ENCODE peak calls at places on chromosomes 13 and 19, in eight cellular contexts. One of them, this sample, is unnamed.

GRCh38 chr13:72151241-72151640 is 284.2 kb upstream of the DACH1 start:
- DNase-seq in nephron progenitor cell: no peak
- DNase-seq in endothelial cell: no peak
- DNase-seq in mucosa of descending colon: no peak
- DNase-seq in NCI-H187: no peak
- DNase-seq in GM04504: peak
- DNase-seq in GM03348: no peak
- DNase-seq in stimulated activated CD4-positive, alpha-beta T cell treated with anti-CD3 and anti-CD28 coated beads, Interleukin-4, amount 100 ng/mL, for 48 hours: no peak
- DNase-seq in this sample: no peak

GRCh38 chr13:112028481-112028880 is 38.5 kb upstream of the SOX1 start:
- DNase-seq in NCI-H187: no peak
- DNase-seq in GM03348: no peak
- DNase-seq in nephron progenitor cell: no peak
- DNase-seq in endothelial cell: no peak
- DNase-seq in stimulated activated CD4-positive, alpha-beta T cell treated with anti-CD3 and anti-CD28 coated beads, Interleukin-4, amount 100 ng/mL, for 48 hours: no peak
- DNase-seq in GM04504: no peak
- DNase-seq in mucosa of descending colon: no peak
- DNase-seq in this sample: no peak

GRCh38 chr13:60627071-60627686 is 230.2 kb downstream of the TDRD3 start:
- DNase-seq in GM03348: peak
- DNase-seq in stimulated activated CD4-positive, alpha-beta T cell treated with anti-CD3 and anti-CD28 coated beads, Interleukin-4, amount 100 ng/mL, for 48 hours: no peak
- DNase-seq in nephron progenitor cell: peak
- DNase-seq in endothelial cell: peak
- DNase-seq in mucosa of descending colon: no peak
- DNase-seq in NCI-H187: no peak
- DNase-seq in GM04504: no peak
- DNase-seq in this sample: no peak

GRCh38 chr13:33794576-33794975 is 23.4 kb upstream of the RFC3 start:
- DNase-seq in GM04504: no peak
- DNase-seq in nephron progenitor cell: no peak
- DNase-seq in GM03348: no peak
- DNase-seq in stimulated activated CD4-positive, alpha-beta T cell treated with anti-CD3 and anti-CD28 coated beads, Interleukin-4, amount 100 ng/mL, for 48 hours: no peak
- DNase-seq in mucosa of descending colon: no peak
- DNase-seq in NCI-H187: no peak
- DNase-seq in endothelial cell: no peak
- DNase-seq in this sample: no peak

GRCh38 chr19:36797786-36798108 is 25.1 kb upstream of the ZNF850 start:
- DNase-seq in endothelial cell: no peak
- DNase-seq in GM04504: no peak
- DNase-seq in NCI-H187: no peak
- DNase-seq in mucosa of descending colon: no peak
- DNase-seq in nephron progenitor cell: no peak
- DNase-seq in stimulated activated CD4-positive, alpha-beta T cell treated with anti-CD3 and anti-CD28 coated beads, Interleukin-4, amount 100 ng/mL, for 48 hours: no peak
- DNase-seq in GM03348: no peak
- DNase-seq in this sample: no peak

GRCh38 chr13:51717786-51718398 is 86.1 kb downstream of the DHRS12 start:
- DNase-seq in nephron progenitor cell: no peak
- DNase-seq in stimulated activated CD4-positive, alpha-beta T cell treated with anti-CD3 and anti-CD28 coated beads, Interleukin-4, amount 100 ng/mL, for 48 hours: no peak
- DNase-seq in mucosa of descending colon: no peak
- DNase-seq in NCI-H187: no peak
- DNase-seq in GM03348: peak
- DNase-seq in GM04504: no peak
- DNase-seq in endothelial cell: no peak
- DNase-seq in this sample: no peak

GRCh38 chr19:14786421-14786851 is 8.1 kb upstream of the ADGRE2 start:
- DNase-seq in GM04504: no peak
- DNase-seq in stimulated activated CD4-positive, alpha-beta T cell treated with anti-CD3 and anti-CD28 coated beads, Interleukin-4, amount 100 ng/mL, for 48 hours: no peak
- DNase-seq in NCI-H187: no peak
- DNase-seq in mucosa of descending colon: no peak
- DNase-seq in nephron progenitor cell: peak
- DNase-seq in endothelial cell: peak
- DNase-seq in GM03348: peak
- DNase-seq in this sample: no peak

GRCh38 chr19:44702551-44703176 is 3.7 kb downstream of the CEACAM16 start:
- DNase-seq in stimulated activated CD4-positive, alpha-beta T cell treated with anti-CD3 and anti-CD28 coated beads, Interleukin-4, amount 100 ng/mL, for 48 hours: no peak
- DNase-seq in nephron progenitor cell: no peak
- DNase-seq in GM04504: no peak
- DNase-seq in mucosa of descending colon: no peak
- DNase-seq in GM03348: no peak
- DNase-seq in NCI-H187: no peak
- DNase-seq in endothelial cell: no peak
- DNase-seq in this sample: no peak

GRCh38 chr19:12464769-12465725 is 19.6 kb downstream of the ZNF709 start:
- DNase-seq in stimulated activated CD4-positive, alpha-beta T cell treated with anti-CD3 and anti-CD28 coated beads, Interleukin-4, amount 100 ng/mL, for 48 hours: no peak
- DNase-seq in nephron progenitor cell: no peak
- DNase-seq in NCI-H187: no peak
- DNase-seq in endothelial cell: no peak
- DNase-seq in mucosa of descending colon: no peak
- DNase-seq in GM04504: no peak
- DNase-seq in GM03348: no peak
- DNase-seq in this sample: no peak

GRCh38 chr13:41271456-41272285 is 8.3 kb upstream of the MTRF1 start:
- DNase-seq in GM04504: no peak
- DNase-seq in endothelial cell: no peak
- DNase-seq in GM03348: no peak
- DNase-seq in NCI-H187: no peak
- DNase-seq in stimulated activated CD4-positive, alpha-beta T cell treated with anti-CD3 and anti-CD28 coated beads, Interleukin-4, amount 100 ng/mL, for 48 hours: no peak
- DNase-seq in mucosa of descending colon: no peak
- DNase-seq in nephron progenitor cell: no peak
- DNase-seq in this sample: no peak

GRCh38 chr19:52542984-52543664 is 15.7 kb downstream of the ZNF808 start:
- DNase-seq in mucosa of descending colon: no peak
- DNase-seq in nephron progenitor cell: no peak
- DNase-seq in GM03348: no peak
- DNase-seq in NCI-H187: no peak
- DNase-seq in endothelial cell: no peak
- DNase-seq in GM04504: no peak
- DNase-seq in stimulated activated CD4-positive, alpha-beta T cell treated with anti-CD3 and anti-CD28 coated beads, Interleukin-4, amount 100 ng/mL, for 48 hours: peak
- DNase-seq in this sample: no peak

GRCh38 chr19:13031917-13032623 is 36.8 kb downstream of the NFIX start:
- DNase-seq in GM04504: no peak
- DNase-seq in mucosa of descending colon: no peak
- DNase-seq in NCI-H187: no peak
- DNase-seq in nephron progenitor cell: no peak
- DNase-seq in endothelial cell: no peak
- DNase-seq in stimulated activated CD4-positive, alpha-beta T cell treated with anti-CD3 and anti-CD28 coated beads, Interleukin-4, amount 100 ng/mL, for 48 hours: no peak
- DNase-seq in GM03348: no peak
- DNase-seq in this sample: no peak

GRCh38 chr19:46371371-46371901 is 24.5 kb downstream of the PPP5C start:
- DNase-seq in GM04504: no peak
- DNase-seq in nephron progenitor cell: no peak
- DNase-seq in mucosa of descending colon: no peak
- DNase-seq in endothelial cell: peak
- DNase-seq in stimulated activated CD4-positive, alpha-beta T cell treated with anti-CD3 and anti-CD28 coated beads, Interleukin-4, amount 100 ng/mL, for 48 hours: no peak
- DNase-seq in NCI-H187: no peak
- DNase-seq in GM03348: no peak
- DNase-seq in this sample: no peak

GRCh38 chr19:14450168-14450874 is 17.2 kb downstream of the PKN1 start:
- DNase-seq in mucosa of descending colon: peak
- DNase-seq in GM03348: peak
- DNase-seq in endothelial cell: peak
- DNase-seq in NCI-H187: no peak
- DNase-seq in GM04504: no peak
- DNase-seq in stimulated activated CD4-positive, alpha-beta T cell treated with anti-CD3 and anti-CD28 coated beads, Interleukin-4, amount 100 ng/mL, for 48 hours: peak
- DNase-seq in nephron progenitor cell: peak
- DNase-seq in this sample: peak

GRCh38 chr19:17829855-17830566 is 8.7 kb upstream of the INSL3 start:
- DNase-seq in GM04504: peak
- DNase-seq in endothelial cell: peak
- DNase-seq in mucosa of descending colon: no peak
- DNase-seq in NCI-H187: no peak
- DNase-seq in GM03348: peak
- DNase-seq in nephron progenitor cell: peak
- DNase-seq in stimulated activated CD4-positive, alpha-beta T cell treated with anti-CD3 and anti-CD28 coated beads, Interleukin-4, amount 100 ng/mL, for 48 hours: no peak
- DNase-seq in this sample: no peak

GRCh38 chr19:40611096-40611495 is 9.9 kb downstream of the LTBP4 start:
- DNase-seq in GM03348: no peak
- DNase-seq in stimulated activated CD4-positive, alpha-beta T cell treated with anti-CD3 and anti-CD28 coated beads, Interleukin-4, amount 100 ng/mL, for 48 hours: no peak
- DNase-seq in GM04504: no peak
- DNase-seq in endothelial cell: no peak
- DNase-seq in mucosa of descending colon: peak
- DNase-seq in nephron progenitor cell: no peak
- DNase-seq in NCI-H187: no peak
- DNase-seq in this sample: no peak

GRCh38 chr13:51638497-51638871 is 54.2 kb downstream of the WDFY2 start:
- DNase-seq in endothelial cell: no peak
- DNase-seq in mucosa of descending colon: no peak
- DNase-seq in nephron progenitor cell: no peak
- DNase-seq in NCI-H187: no peak
- DNase-seq in GM03348: no peak
- DNase-seq in GM04504: no peak
- DNase-seq in stimulated activated CD4-positive, alpha-beta T cell treated with anti-CD3 and anti-CD28 coated beads, Interleukin-4, amount 100 ng/mL, for 48 hours: no peak
- DNase-seq in this sample: no peak

GRCh38 chr13:111879719-111880118 is 187.2 kb upstream of the SOX1 start:
- DNase-seq in mucosa of descending colon: no peak
- DNase-seq in GM03348: no peak
- DNase-seq in GM04504: no peak
- DNase-seq in NCI-H187: no peak
- DNase-seq in stimulated activated CD4-positive, alpha-beta T cell treated with anti-CD3 and anti-CD28 coated beads, Interleukin-4, amount 100 ng/mL, for 48 hours: no peak
- DNase-seq in nephron progenitor cell: no peak
- DNase-seq in endothelial cell: no peak
- DNase-seq in this sample: no peak

GRCh38 chr19:372306-372890 is 27.8 kb upstream of the MIER2 start:
- DNase-seq in nephron progenitor cell: no peak
- DNase-seq in GM04504: peak
- DNase-seq in GM03348: peak
- DNase-seq in mucosa of descending colon: no peak
- DNase-seq in stimulated activated CD4-positive, alpha-beta T cell treated with anti-CD3 and anti-CD28 coated beads, Interleukin-4, amount 100 ng/mL, for 48 hours: no peak
- DNase-seq in endothelial cell: no peak
- DNase-seq in NCI-H187: no peak
- DNase-seq in this sample: no peak

GRCh38 chr13:112102243-112102642 is 35.3 kb downstream of the SOX1 start:
- DNase-seq in GM04504: no peak
- DNase-seq in NCI-H187: peak
- DNase-seq in GM03348: no peak
- DNase-seq in stimulated activated CD4-positive, alpha-beta T cell treated with anti-CD3 and anti-CD28 coated beads, Interleukin-4, amount 100 ng/mL, for 48 hours: no peak
- DNase-seq in mucosa of descending colon: peak
- DNase-seq in nephron progenitor cell: no peak
- DNase-seq in endothelial cell: no peak
- DNase-seq in this sample: no peak

GRCh38 chr13:37616131-37616530 is 17.6 kb upstream of the POSTN start:
- DNase-seq in GM03348: peak
- DNase-seq in endothelial cell: no peak
- DNase-seq in mucosa of descending colon: no peak
- DNase-seq in GM04504: no peak
- DNase-seq in NCI-H187: no peak
- DNase-seq in stimulated activated CD4-positive, alpha-beta T cell treated with anti-CD3 and anti-CD28 coated beads, Interleukin-4, amount 100 ng/mL, for 48 hours: no peak
- DNase-seq in nephron progenitor cell: no peak
- DNase-seq in this sample: no peak

GRCh38 chr19:21699197-21699596 is 68.2 kb downstream of the ZNF100 start:
- DNase-seq in endothelial cell: no peak
- DNase-seq in GM03348: no peak
- DNase-seq in NCI-H187: no peak
- DNase-seq in nephron progenitor cell: no peak
- DNase-seq in GM04504: no peak
- DNase-seq in stimulated activated CD4-positive, alpha-beta T cell treated with anti-CD3 and anti-CD28 coated beads, Interleukin-4, amount 100 ng/mL, for 48 hours: no peak
- DNase-seq in mucosa of descending colon: no peak
- DNase-seq in this sample: no peak

GRCh38 chr13:23289917-23290357 is 109.2 kb downstream of the SGCG start:
- DNase-seq in NCI-H187: no peak
- DNase-seq in mucosa of descending colon: no peak
- DNase-seq in GM03348: peak
- DNase-seq in nephron progenitor cell: no peak
- DNase-seq in stimulated activated CD4-positive, alpha-beta T cell treated with anti-CD3 and anti-CD28 coated beads, Interleukin-4, amount 100 ng/mL, for 48 hours: no peak
- DNase-seq in endothelial cell: no peak
- DNase-seq in GM04504: peak
- DNase-seq in this sample: no peak

GRCh38 chr13:48942131-48942530 is 33.6 kb upstream of the FNDC3A start:
- DNase-seq in NCI-H187: no peak
- DNase-seq in nephron progenitor cell: no peak
- DNase-seq in stimulated activated CD4-positive, alpha-beta T cell treated with anti-CD3 and anti-CD28 coated beads, Interleukin-4, amount 100 ng/mL, for 48 hours: no peak
- DNase-seq in endothelial cell: no peak
- DNase-seq in mucosa of descending colon: no peak
- DNase-seq in GM03348: peak
- DNase-seq in GM04504: peak
- DNase-seq in this sample: no peak

GRCh38 chr19:4373601-4374441 is 26.5 kb downstream of the SH3GL1 start:
- DNase-seq in GM04504: peak
- DNase-seq in endothelial cell: no peak
- DNase-seq in nephron progenitor cell: no peak
- DNase-seq in stimulated activated CD4-positive, alpha-beta T cell treated with anti-CD3 and anti-CD28 coated beads, Interleukin-4, amount 100 ng/mL, for 48 hours: no peak
- DNase-seq in NCI-H187: no peak
- DNase-seq in GM03348: peak
- DNase-seq in mucosa of descending colon: peak
- DNase-seq in this sample: no peak

GRCh38 chr19:56813531-56813930 is 27.0 kb downstream of the PEG3 start:
- DNase-seq in GM03348: no peak
- DNase-seq in mucosa of descending colon: no peak
- DNase-seq in GM04504: no peak
- DNase-seq in stimulated activated CD4-positive, alpha-beta T cell treated with anti-CD3 and anti-CD28 coated beads, Interleukin-4, amount 100 ng/mL, for 48 hours: no peak
- DNase-seq in nephron progenitor cell: no peak
- DNase-seq in NCI-H187: no peak
- DNase-seq in endothelial cell: no peak
- DNase-seq in this sample: no peak

GRCh38 chr19:1007852-1008251 is 7.6 kb downstream of the GRIN3B start:
- DNase-seq in stimulated activated CD4-positive, alpha-beta T cell treated with anti-CD3 and anti-CD28 coated beads, Interleukin-4, amount 100 ng/mL, for 48 hours: no peak
- DNase-seq in GM03348: no peak
- DNase-seq in NCI-H187: no peak
- DNase-seq in GM04504: no peak
- DNase-seq in endothelial cell: no peak
- DNase-seq in nephron progenitor cell: no peak
- DNase-seq in mucosa of descending colon: no peak
- DNase-seq in this sample: no peak

GRCh38 chr13:46478641-46479040 is 74.3 kb upstream of the LRCH1 start:
- DNase-seq in mucosa of descending colon: no peak
- DNase-seq in stimulated activated CD4-positive, alpha-beta T cell treated with anti-CD3 and anti-CD28 coated beads, Interleukin-4, amount 100 ng/mL, for 48 hours: no peak
- DNase-seq in nephron progenitor cell: no peak
- DNase-seq in GM04504: no peak
- DNase-seq in endothelial cell: no peak
- DNase-seq in NCI-H187: no peak
- DNase-seq in GM03348: peak
- DNase-seq in this sample: no peak

GRCh38 chr19:10431943-10432735 is 11.8 kb downstream of the PDE4A start:
- DNase-seq in GM03348: peak
- DNase-seq in stimulated activated CD4-positive, alpha-beta T cell treated with anti-CD3 and anti-CD28 coated beads, Interleukin-4, amount 100 ng/mL, for 48 hours: peak
- DNase-seq in endothelial cell: peak
- DNase-seq in NCI-H187: no peak
- DNase-seq in GM04504: peak
- DNase-seq in mucosa of descending colon: peak
- DNase-seq in nephron progenitor cell: peak
- DNase-seq in this sample: no peak

This sample was measured in NCI-H1048.